ENCODE peak calls at places on chromosomes 16 and 17, in four cellular contexts. One of them, this sample, is unnamed.

GRCh38 chr17:44829558-44830358 is at the start of gene GJC1:
- DNase-seq in NCI-H345: peak
- DNase-seq in GM10248: peak
- DNase-seq in fibroblast of pulmonary artery: no peak
- DNase-seq in this sample: no peak

GRCh38 chr16:13953501-13953900 is 33.5 kb downstream of the ERCC4 start:
- DNase-seq in NCI-H345: no peak
- DNase-seq in GM10248: no peak
- DNase-seq in fibroblast of pulmonary artery: no peak
- DNase-seq in this sample: no peak

GRCh38 chr16:71923941-71924690 is 28.8 kb downstream of the IST1 start:
- DNase-seq in NCI-H345: no peak
- DNase-seq in GM10248: no peak
- DNase-seq in fibroblast of pulmonary artery: peak
- DNase-seq in this sample: no peak

GRCh38 chr16:88706288-88706964 is at the start of the genes CTU2 and RNF166:
- DNase-seq in NCI-H345: peak
- DNase-seq in GM10248: peak
- DNase-seq in fibroblast of pulmonary artery: peak
- DNase-seq in this sample: peak

GRCh38 chr16:67470314-67470713 is 10.6 kb downstream of the ATP6V0D1 start:
- DNase-seq in NCI-H345: peak
- DNase-seq in GM10248: no peak
- DNase-seq in fibroblast of pulmonary artery: no peak
- DNase-seq in this sample: no peak

GRCh38 chr17:77842906-77843249 is 115.6 kb upstream of the TNRC6C start:
- DNase-seq in NCI-H345: no peak
- DNase-seq in GM10248: no peak
- DNase-seq in fibroblast of pulmonary artery: no peak
- DNase-seq in this sample: no peak

GRCh38 chr16:56423584-56424403 is 1.6 kb downstream of the AMFR start:
- DNase-seq in NCI-H345: no peak
- DNase-seq in GM10248: peak
- DNase-seq in fibroblast of pulmonary artery: no peak
- DNase-seq in this sample: peak

GRCh38 chr17:55607736-55608341 is 96.6 kb upstream of the SMIM36 start:
- DNase-seq in NCI-H345: peak
- DNase-seq in GM10248: no peak
- DNase-seq in fibroblast of pulmonary artery: peak
- DNase-seq in this sample: no peak

GRCh38 chr16:6777624-6778023 is 555.0 kb upstream of the RBFOX1 start:
- DNase-seq in NCI-H345: no peak
- DNase-seq in GM10248: no peak
- DNase-seq in fibroblast of pulmonary artery: no peak
- DNase-seq in this sample: no peak

GRCh38 chr17:77772461-77772897 is 186.0 kb upstream of the TNRC6C start:
- DNase-seq in NCI-H345: no peak
- DNase-seq in GM10248: peak
- DNase-seq in fibroblast of pulmonary artery: peak
- DNase-seq in this sample: peak

GRCh38 chr17:76353004-76353598 is 615 bp downstream of the PRPSAP1 start:
- DNase-seq in NCI-H345: peak
- DNase-seq in GM10248: peak
- DNase-seq in fibroblast of pulmonary artery: no peak
- DNase-seq in this sample: peak

GRCh38 chr16:67458121-67458641 is 22.8 kb downstream of the ATP6V0D1 start:
- DNase-seq in NCI-H345: no peak
- DNase-seq in GM10248: no peak
- DNase-seq in fibroblast of pulmonary artery: peak
- DNase-seq in this sample: no peak